ENCODE peak calls at places on chromosomes 7 and 10, in five cellular contexts. K is K562, R is GM12878, C is H1, O is HepG2. H is an unnamed sample.

GRCh38 chr10:110008518-110009339 is 945 bp downstream of the ADD3 start:
- DNase-seq in K (peak), R (no peak), C (no peak), O (peak), H (peak)

GRCh38 chr7:103348452-103348851 is 1.0 kb downstream of the PSMC2 start:
- DNase-seq in K (no peak), R (no peak), C (no peak), O (no peak), H (no peak)

GRCh38 chr7:126791306-126791705 is 461.4 kb downstream of the GRM8 start:
- DNase-seq in K (no peak), R (no peak), C (no peak), O (no peak), H (no peak)

GRCh38 chr7:41027428-41028115 is 675.3 kb downstream of the INHBA start:
- DNase-seq in K (no peak), R (no peak), C (no peak), O (no peak), H (peak)

GRCh38 chr7:111168182-111168581 is 77.3 kb downstream of the LRRN3 start:
- DNase-seq in K (no peak), R (no peak), C (no peak), O (no peak), H (no peak)

GRCh38 chr10:28120795-28121194 is 121.9 kb upstream of the ODAD2 start:
- DNase-seq in K (no peak), R (no peak), C (no peak), O (no peak), H (no peak)

GRCh38 chr10:120598377-120598776 is 141.3 kb downstream of the PLPP4 start:
- DNase-seq in K (no peak), R (no peak), C (no peak), O (no peak), H (no peak)

GRCh38 chr10:29692121-29692539 is 57.4 kb upstream of the SVIL start:
- DNase-seq in K (no peak), R (no peak), C (no peak), O (no peak), H (no peak)

GRCh38 chr7:2138146-2138765 is 94.5 kb downstream of the MAD1L1 start:
- DNase-seq in K (no peak), R (peak), C (no peak), O (no peak), H (no peak)

GRCh38 chr7:15684036-15684815 is 2.3 kb downstream of the MEOX2 start:
- DNase-seq in K (no peak), R (no peak), C (no peak), O (no peak), H (no peak)

GRCh38 chr10:13053794-13054462 is 46.0 kb upstream of the OPTN start:
- DNase-seq in K (no peak), R (no peak), C (no peak), O (no peak), H (no peak)

GRCh38 chr10:26869528-26869927 is 8.8 kb upstream of the ABI1 start:
- DNase-seq in K (no peak), R (no peak), C (no peak), O (peak), H (no peak)

GRCh38 chr7:121020652-121021051 is 32.1 kb downstream of the CPED1 start:
- DNase-seq in K (no peak), R (no peak), C (no peak), O (no peak), H (no peak)

GRCh38 chr7:5595545-5596045 is 172.0 kb upstream of the TNRC18 start:
- DNase-seq in K (peak), R (no peak), C (no peak), O (no peak), H (peak)

GRCh38 chr10:119738962-119739361 is 13.1 kb downstream of the INPP5F start:
- DNase-seq in K (no peak), R (no peak), C (no peak), O (no peak), H (no peak)

GRCh38 chr10:58508316-58508715 is 4.4 kb upstream of the BICC1 start:
- DNase-seq in K (no peak), R (no peak), C (no peak), O (no peak), H (no peak)

GRCh38 chr7:150970424-150970823 is 7.7 kb downstream of the KCNH2 start:
- DNase-seq in K (no peak), R (no peak), C (no peak), O (no peak), H (no peak)

GRCh38 chr7:69412331-69413146 is 185.7 kb upstream of the AUTS2 start:
- DNase-seq in K (no peak), R (no peak), C (no peak), O (peak), H (peak)

GRCh38 chr7:76354981-76355730 is 3.6 kb downstream of the YWHAG start:
- DNase-seq in K (no peak), R (no peak), C (no peak), O (no peak), H (no peak)

GRCh38 chr7:32881074-32881982 is 10.2 kb downstream of the KBTBD2 start:
- DNase-seq in K (no peak), R (no peak), C (no peak), O (no peak), H (peak)

GRCh38 chr7:157854066-157854891 is 517.5 kb downstream of the DNAJB6 start:
- DNase-seq in K (no peak), R (no peak), C (no peak), O (peak), H (no peak)

GRCh38 chr7:69049341-69049740 is 548.9 kb upstream of the AUTS2 start:
- DNase-seq in K (no peak), R (no peak), C (no peak), O (no peak), H (no peak)

GRCh38 chr10:45456822-45457221 is 82.8 kb downstream of the ALOX5 start:
- DNase-seq in K (no peak), R (no peak), C (no peak), O (no peak), H (no peak)

GRCh38 chr10:4651404-4652037 is 174.5 kb upstream of the AKR1E2 start:
- DNase-seq in K (no peak), R (no peak), C (no peak), O (no peak), H (no peak)

GRCh38 chr10:48377751-48378585 is 71.5 kb downstream of the MAPK8 start:
- DNase-seq in K (no peak), R (no peak), C (no peak), O (no peak), H (no peak)

GRCh38 chr10:63713191-63714144 is 192.3 kb downstream of the REEP3 start:
- DNase-seq in K (no peak), R (no peak), C (peak), O (peak), H (no peak)

GRCh38 chr7:18068745-18069144 is 41.1 kb upstream of the PRPS1L1 start:
- DNase-seq in K (no peak), R (no peak), C (no peak), O (no peak), H (no peak)

GRCh38 chr7:106369349-106369748 is 84.6 kb upstream of the NAMPT start:
- DNase-seq in K (no peak), R (no peak), C (no peak), O (no peak), H (no peak)

GRCh38 chr10:99983280-99983988 is 26.3 kb downstream of the DNMBP start:
- DNase-seq in K (peak), R (peak), C (no peak), O (peak), H (no peak)

GRCh38 chr10:48399551-48399950 is 93.1 kb downstream of the MAPK8 start:
- DNase-seq in K (no peak), R (no peak), C (no peak), O (no peak), H (no peak)

GRCh38 chr10:80356563-80356999 is at the start of the genes DYDC1 and DYDC2:
- DNase-seq in K (peak), R (no peak), C (peak), O (no peak), H (no peak)

GRCh38 chr7:48426966-48427555 is 255.8 kb downstream of the ABCA13 start:
- DNase-seq in K (no peak), R (no peak), C (no peak), O (no peak), H (peak)

DNA sequence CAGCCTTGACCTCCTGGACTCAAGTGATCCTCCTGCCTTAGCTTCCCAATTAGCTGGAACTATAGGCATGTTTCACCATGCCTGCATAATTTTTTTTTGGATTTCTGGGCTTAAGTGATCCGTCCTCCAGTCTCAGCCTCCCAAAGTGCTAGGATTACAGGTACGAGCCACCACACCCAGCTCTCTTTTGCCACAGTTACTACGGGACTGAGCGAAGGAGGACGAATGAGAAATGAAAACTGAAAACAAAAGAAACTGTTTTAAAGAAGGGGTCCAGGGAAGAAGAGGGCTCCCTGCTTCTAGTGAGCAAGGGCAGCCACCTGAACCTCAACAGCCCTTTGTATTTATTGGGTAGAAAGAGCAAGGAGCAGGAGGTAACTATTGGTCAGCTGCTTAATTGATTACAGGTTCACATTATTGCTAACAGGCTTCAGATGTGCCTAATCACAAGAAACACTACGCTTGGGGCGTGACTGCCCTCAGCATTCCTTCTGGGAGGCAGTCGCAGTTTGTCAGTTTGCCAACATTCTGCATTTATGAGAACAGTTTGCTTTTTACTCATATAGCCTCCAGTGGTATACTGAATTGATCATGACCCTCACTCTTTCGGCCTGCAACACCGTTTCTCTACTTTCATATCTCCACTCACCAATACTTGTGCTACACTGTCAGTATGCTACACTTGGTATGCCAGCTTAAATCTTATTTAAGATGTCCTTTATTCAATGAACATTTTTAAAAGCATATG is 676.8 kb downstream of the DNAJB9 start:
- DNase-seq in K (no peak), R (no peak), C (no peak), O (no peak), H (no peak)
- TF ChIP-seq HDAC2 in K (no peak), R (no peak), C (no peak), O (no peak), H (no peak)

GRCh38 chr10:84243759-84244158 is 1.1 kb upstream of the RGR start:
- DNase-seq in K (no peak), R (no peak), C (no peak), O (no peak), H (no peak)
- TF ChIP-seq HDAC2 in K (no peak), R (no peak), C (no peak), O (no peak), H (no peak)

GRCh38 chr7:17016402-17017010 is 134.7 kb upstream of the AGR3 start:
- DNase-seq in K (no peak), R (no peak), C (no peak), O (peak), H (no peak)

GRCh38 chr7:17020250-17020649 is 138.5 kb upstream of the AGR3 start:
- DNase-seq in K (no peak), R (no peak), C (no peak), O (peak), H (no peak)

GRCh38 chr7:17019106-17019505 is 137.3 kb upstream of the AGR3 start:
- DNase-seq in K (no peak), R (no peak), C (no peak), O (no peak), H (no peak)

GRCh38 chr7:17022915-17023314 is 141.1 kb upstream of the AGR3 start:
- DNase-seq in K (no peak), R (no peak), C (no peak), O (no peak), H (no peak)

GRCh38 chr7:17021205-17021604 is 139.4 kb upstream of the AGR3 start:
- DNase-seq in K (no peak), R (no peak), C (no peak), O (peak), H (no peak)
- TF ChIP-seq HDAC2 in K (no peak), R (no peak), C (no peak), O (peak), H (no peak)

GRCh38 chr10:70233939-70234300 is 691 bp upstream of the PPA1 start:
- DNase-seq in K (peak), R (no peak), C (no peak), O (no peak), H (peak)
- TF ChIP-seq HDAC2 in K (no peak), R (no peak), C (no peak), O (no peak), H (no peak)

GRCh38 chr10:131706952-131707351 is 193.9 kb upstream of the PPP2R2D start:
- DNase-seq in K (no peak), R (no peak), C (no peak), O (no peak), H (no peak)
- TF ChIP-seq HDAC2 in K (no peak), R (no peak), C (no peak), O (no peak), H (no peak)

H was measured in A549.